ENCODE peak calls at places on chromosomes 12 and 14, in seven cellular contexts. Z is suprapubic skin, X is Peyer's patch, L is right atrium auricular region, E is AG10803, V is lower leg skin, B is cardiac muscle cell. H is an unnamed sample.

GRCh38 chr14:20434701-20435453 is 1.1 kb downstream of the KLHL33 start:
- DNase-seq in Z (no peak), B (no peak), E (no peak), X (no peak), V (no peak), L (peak), H (no peak)

GRCh38 chr12:11701398-11701797 is 51.9 kb downstream of the ETV6 start:
- DNase-seq in Z (no peak), E (no peak), B (no peak), L (no peak), X (no peak), V (no peak), H (no peak)

GRCh38 chr12:12686472-12686871 is 9.5 kb downstream of the GPR19 start:
- DNase-seq in V (no peak), X (no peak), E (peak), L (no peak), Z (no peak), B (no peak), H (no peak)

GRCh38 chr12:50057000-50057841 is at the start of gene ASIC1:
- DNase-seq in V (peak), L (no peak), E (peak), B (peak), Z (no peak), X (peak), H (peak)

GRCh38 chr14:105910426-105910825 is 384.0 kb downstream of the TMEM121 start:
- DNase-seq in L (no peak), Z (no peak), E (no peak), B (no peak), X (no peak), V (no peak), H (no peak)

GRCh38 chr12:51270067-51270846 is at the start of gene SMAGP:
- DNase-seq in Z (peak), E (peak), X (peak), V (peak), L (peak), B (peak), H (no peak)

GRCh38 chr12:50102186-50102585 is 1.6 kb upstream of the GPD1 start:
- DNase-seq in L (no peak), B (no peak), E (no peak), V (no peak), X (no peak), Z (no peak), H (no peak)

GRCh38 chr12:42978718-42979117 is 389.2 kb upstream of the PRICKLE1 start:
- DNase-seq in Z (no peak), V (no peak), L (no peak), E (no peak), B (no peak), X (no peak), H (no peak)

GRCh38 chr12:132465269-132466190 is 24.4 kb upstream of the FBRSL1 start:
- DNase-seq in Z (no peak), B (no peak), L (no peak), E (no peak), X (no peak), V (no peak), H (no peak)

GRCh38 chr12:57128519-57129247 is 400 bp downstream of the LRP1 start:
- DNase-seq in X (peak), L (no peak), Z (no peak), E (no peak), V (no peak), B (peak), H (no peak)

GRCh38 chr12:29337325-29337724 is 43.6 kb downstream of the ERGIC2 start:
- DNase-seq in L (no peak), E (no peak), B (no peak), Z (no peak), V (no peak), X (no peak), H (no peak)

GRCh38 chr12:80778005-80778541 is 61.4 kb downstream of the MYF5 start:
- DNase-seq in Z (no peak), B (peak), E (peak), X (peak), L (peak), V (peak), H (peak)

GRCh38 chr14:61219256-61219655 is 61.9 kb downstream of the TMEM30B start:
- DNase-seq in L (no peak), X (no peak), B (no peak), E (no peak), V (no peak), Z (no peak), H (no peak)

GRCh38 chr12:92701441-92701840 is 1.3 kb upstream of the PLEKHG7 start:
- DNase-seq in B (no peak), E (no peak), V (no peak), L (no peak), Z (no peak), X (no peak), H (no peak)

GRCh38 chr14:103188691-103189480 is 65.6 kb downstream of the TNFAIP2 start:
- DNase-seq in L (no peak), V (no peak), X (peak), Z (no peak), B (peak), E (peak), H (no peak)

GRCh38 chr12:124190301-124191023 is 104.4 kb upstream of the RFLNA start:
- DNase-seq in L (no peak), X (no peak), Z (no peak), V (no peak), B (no peak), E (no peak), H (no peak)

GRCh38 chr14:35963209-35963608 is 137.1 kb downstream of the BRMS1L start:
- DNase-seq in E (no peak), X (no peak), V (no peak), Z (no peak), B (no peak), L (no peak), H (peak)

GRCh38 chr14:103110681-103111296 is 12.5 kb upstream of the TNFAIP2 start:
- DNase-seq in L (no peak), X (no peak), V (no peak), B (no peak), Z (no peak), E (no peak), H (no peak)

GRCh38 chr12:93847517-93848452 is 170.6 kb downstream of the CRADD start:
- DNase-seq in L (no peak), X (no peak), Z (no peak), V (no peak), B (no peak), E (peak), H (no peak)

GRCh38 chr12:80770958-80771357 is 54.2 kb downstream of the MYF5 start:
- DNase-seq in E (no peak), X (no peak), Z (no peak), B (no peak), V (no peak), L (no peak), H (no peak)

DNA sequence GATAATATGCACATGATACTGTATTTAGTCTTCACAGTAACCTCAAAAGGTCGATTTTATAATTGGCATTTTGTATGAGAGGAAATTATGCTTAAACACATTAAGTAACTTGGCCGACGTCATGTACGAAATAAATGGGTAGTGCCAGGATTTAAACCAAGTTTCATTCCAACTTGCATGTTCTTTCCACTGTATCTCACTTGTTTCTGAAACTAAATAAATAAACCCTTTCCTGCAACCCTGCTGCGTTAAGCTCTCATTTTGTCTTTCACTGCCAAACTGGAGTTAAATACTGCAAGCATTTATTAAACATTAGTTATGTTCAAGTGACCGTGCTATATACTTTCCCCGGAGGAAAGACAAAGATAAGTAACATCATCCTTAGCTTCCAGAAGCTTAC is 293.9 kb upstream of the PRKD1 start:
- DNase-seq in E (no peak), Z (no peak), X (no peak), L (no peak), V (no peak), B (no peak), H (no peak)
- H3K4me3 ChIP-seq in E (no peak), Z (no peak), X (no peak), L (no peak), V (no peak), B (no peak), H (no peak)

GRCh38 chr12:54003625-54004024 is 3.7 kb downstream of the HOXC9 start:
- DNase-seq in B (no peak), E (peak), Z (no peak), X (no peak), V (no peak), L (no peak), H (no peak)
- H3K4me3 ChIP-seq in B (no peak), E (peak), Z (peak), X (no peak), V (no peak), L (no peak), H (no peak)

DNA sequence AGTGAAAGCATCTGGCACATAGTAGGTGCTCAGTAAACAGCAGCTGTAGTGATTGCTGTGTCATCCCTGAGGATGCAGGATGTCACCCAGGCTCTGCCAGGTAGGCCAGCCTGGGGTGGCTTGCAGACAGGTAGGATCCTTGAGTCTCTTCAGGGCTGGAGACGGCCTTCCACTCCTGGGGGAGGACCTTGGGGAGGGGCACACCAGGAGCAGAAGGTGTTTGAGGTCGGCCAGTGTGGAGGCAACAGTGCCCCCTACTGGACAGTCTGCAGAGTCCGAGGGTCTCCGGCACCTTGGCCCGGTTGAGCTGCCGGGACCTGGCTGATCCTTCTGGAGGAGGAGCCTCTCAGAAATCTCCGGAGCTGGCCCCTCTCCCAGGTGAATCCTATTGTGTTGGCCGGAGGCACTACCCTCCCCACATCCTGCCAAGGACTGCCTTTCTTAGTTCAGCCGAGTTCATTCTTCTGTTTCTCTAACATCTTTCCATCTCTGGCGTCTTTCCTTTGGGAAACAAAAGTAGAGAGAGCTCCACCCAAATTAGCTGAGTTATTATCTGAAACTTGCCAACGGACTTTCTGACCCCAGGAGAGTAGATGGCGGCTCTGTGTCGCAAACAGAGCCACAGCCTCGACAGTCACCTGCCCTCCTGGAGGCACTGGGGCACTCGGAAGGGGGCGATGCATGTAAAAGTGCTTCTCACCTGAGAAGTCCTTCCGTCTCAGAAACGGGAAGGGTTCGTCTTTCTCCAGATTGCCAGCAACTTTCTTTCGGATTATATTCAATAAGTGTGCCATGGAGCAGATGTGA is 41.9 kb upstream of the CLMN start:
- DNase-seq in Z (no peak), V (no peak), L (peak), B (no peak), E (no peak), X (peak), H (peak)
- H3K4me3 ChIP-seq in Z (no peak), V (no peak), L (no peak), B (no peak), E (no peak), X (no peak), H (no peak)

DNA sequence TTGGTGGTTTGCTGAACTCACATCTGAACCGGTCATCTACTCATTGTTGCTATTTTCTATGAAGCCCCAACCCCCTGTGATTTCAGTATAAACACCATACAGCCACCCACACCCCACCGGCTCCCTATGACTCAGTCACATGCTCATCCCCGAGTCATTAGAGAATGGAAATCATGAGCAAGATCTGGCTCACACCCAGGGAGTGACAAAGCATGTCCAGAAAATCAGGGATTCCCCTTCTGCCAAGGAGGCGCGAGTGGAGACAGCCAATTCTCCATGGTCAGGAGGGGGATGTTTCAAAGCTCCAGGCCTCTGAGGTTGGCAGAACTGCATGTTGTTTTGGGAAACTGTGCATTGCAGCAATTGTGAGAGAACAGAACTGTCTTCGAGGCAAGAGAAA is 657.5 kb upstream of the TBX3 start:
- DNase-seq in Z (peak), X (peak), B (no peak), V (peak), L (peak), E (peak), H (no peak)
- H3K4me3 ChIP-seq in Z (no peak), X (no peak), B (no peak), V (no peak), L (no peak), E (no peak), H (no peak)

H was measured in Jurkat, Clone E6-1.